ENCODE peak calls at places on chromosomes 11 and 22, in seven cellular contexts. G, M, Z, Y, N, T and V are unnamed samples.

GRCh38 chr11:69909561-69910518 is 90.6 kb upstream of the FGF3 start:
- DNase-seq in Z (no peak), M (peak; percentile 66), Y (no peak), N (peak; percentile 66), T (no peak), G (no peak), V (no peak)

GRCh38 chr11:69274531-69275016 is 19.4 kb upstream of the MYEOV start:
- DNase-seq in T (no peak), M (no peak), G (no peak), N (no peak), Z (no peak), Y (no peak), V (no peak)

GRCh38 chr22:48044484-48045060 is 1282.1 kb downstream of the TBC1D22A start:
- DNase-seq in M (no peak), T (no peak), G (no peak), Z (no peak), Y (no peak), N (no peak), V (no peak)

GRCh38 chr11:33716236-33716635 is 15.6 kb upstream of the C11orf91 start:
- DNase-seq in N (no peak), M (peak; percentile 44), T (peak; percentile 39), Z (no peak), G (peak; percentile 55), Y (no peak), V (no peak)

GRCh38 chr11:88520391-88520790 is 182.9 kb upstream of the CTSC start:
- DNase-seq in N (no peak), T (no peak), M (no peak), Y (no peak), Z (no peak), G (no peak), V (no peak)

GRCh38 chr11:34345012-34345804 is 12.6 kb downstream of the ABTB2 start:
- DNase-seq in Y (no peak), M (no peak), T (no peak), G (peak; percentile 93), N (no peak), Z (no peak), V (no peak)

GRCh38 chr11:20156280-20156875 is 3.9 kb downstream of the DBX1 start:
- DNase-seq in Z (peak; percentile 30), M (peak; percentile 90), N (no peak), Y (no peak), T (no peak), G (no peak), V (no peak)

GRCh38 chr11:129828301-129828836 is 12.7 kb downstream of the TMEM45B start:
- DNase-seq in Z (no peak), N (no peak), G (no peak), Y (no peak), M (no peak), T (no peak), V (no peak)

GRCh38 chr11:12502950-12503579 is 125.7 kb downstream of the PARVA start:
- DNase-seq in M (no peak), Y (peak; percentile 9), G (no peak), N (no peak), Z (no peak), T (no peak), V (no peak)

GRCh38 chr11:61516675-61517516 is 8.3 kb downstream of the LRRC10B start:
- DNase-seq in G (peak; percentile 15), Z (peak; percentile 39), N (peak; percentile 44), M (peak; percentile 80), T (peak; percentile 11), Y (no peak), V (peak; percentile 91)

GRCh38 chr22:42769238-42769573 is 48.5 kb upstream of the A4GALT start:
- DNase-seq in Y (no peak), Z (no peak), N (no peak), M (no peak), T (no peak), G (no peak), V (no peak)

GRCh38 chr11:47335733-47336132 is 16.8 kb downstream of the MYBPC3 start:
- DNase-seq in G (no peak), M (no peak), Z (no peak), Y (no peak), N (no peak), T (no peak), V (no peak)

GRCh38 chr11:46127150-46127638 is 5.9 kb upstream of the PHF21A start:
- DNase-seq in Z (peak; percentile 42), T (peak; percentile 96), Y (peak; percentile 80), G (peak; percentile 91), M (peak; percentile 45), N (peak; percentile 9), V (peak; percentile 32)